ENCODE peak calls at places on chromosomes 3 and 15, in seven cellular contexts. G is H9, U is IMR-90, A is neuronal stem cell, X is H1, E is mesendoderm, F is mesenchymal stem cell. L is an unnamed sample.

GRCh38 chr3:90062018-90062417 is 954.6 kb downstream of the EPHA3 start:
- DNase-seq in G (no peak), U (peak; percentile 2), A (no peak), X (no peak), E (peak; percentile 39), F (peak; percentile 82), L (peak; percentile 15)

GRCh38 chr3:159860727-159861126 is 127.9 kb upstream of the IL12A start:
- DNase-seq in G (no peak), U (no peak), A (no peak), X (no peak), E (no peak), F (peak; percentile 56), L (no peak)

GRCh38 chr3:193605876-193606275 is 12.9 kb downstream of the OPA1 start:
- DNase-seq in G (peak; percentile 59), U (peak; percentile 65), A (peak; percentile 36), X (peak; percentile 29), E (peak; percentile 83), F (peak; percentile 77), L (peak; percentile 89)

GRCh38 chr3:80997622-80998021 is 763.8 kb downstream of the GBE1 start:
- DNase-seq in G (no peak), U (no peak), A (no peak), X (no peak), E (peak; percentile 2), F (no peak), L (peak; percentile 81)

GRCh38 chr15:94607176-94607654 is 375.9 kb downstream of the MCTP2 start:
- DNase-seq in G (no peak), U (no peak), A (no peak), X (no peak), E (no peak), F (peak; percentile 22), L (no peak)

GRCh38 chr15:67783303-67783702 is 42.0 kb upstream of the SKOR1 start:
- DNase-seq in G (no peak), U (no peak), A (no peak), X (no peak), E (no peak), F (no peak), L (no peak)

GRCh38 chr3:33729993-33730392 is 11.9 kb upstream of the CLASP2 start:
- DNase-seq in G (no peak), U (no peak), A (no peak), X (no peak), E (no peak), F (no peak), L (no peak)

GRCh38 chr3:112685435-112685834 is 44.5 kb upstream of the CCDC80 start:
- DNase-seq in G (no peak), U (peak; percentile 96), A (no peak), X (no peak), E (no peak), F (peak; percentile 38), L (no peak)

GRCh38 chr3:15637131-15637951 is 35.8 kb downstream of the BTD start:
- DNase-seq in G (no peak), U (no peak), A (no peak), X (no peak), E (no peak), F (peak; percentile 28), L (no peak)

GRCh38 chr3:46931631-46932441 is 44.7 kb downstream of the CCDC12 start:
- DNase-seq in G (no peak), U (peak; percentile 39), A (no peak), X (no peak), E (no peak), F (peak; percentile 69), L (no peak)

GRCh38 chr15:61784734-61785133 is 275.5 kb downstream of the VPS13C start:
- DNase-seq in G (no peak), U (no peak), A (no peak), X (no peak), E (no peak), F (no peak), L (no peak)

GRCh38 chr3:34650131-34650530 is 851.7 kb downstream of the PDCD6IP start:
- DNase-seq in G (no peak), U (no peak), A (no peak), X (no peak), E (no peak), F (no peak), L (no peak)

GRCh38 chr15:81507831-81508230 is 133.8 kb upstream of the TMC3 start:
- DNase-seq in G (no peak), U (peak; percentile 27), A (no peak), X (no peak), E (peak; percentile 22), F (no peak), L (no peak)

GRCh38 chr3:36193448-36193847 is 186.9 kb upstream of the STAC start:
- DNase-seq in G (no peak), U (no peak), A (no peak), X (no peak), E (no peak), F (no peak), L (no peak)

GRCh38 chr15:31245756-31246155 is 80.9 kb upstream of the KLF13 start:
- DNase-seq in G (no peak), U (no peak), A (no peak), X (no peak), E (no peak), F (no peak), L (no peak)

GRCh38 chr3:152969557-152970300 is 134.8 kb downstream of the P2RY1 start:
- DNase-seq in G (no peak), U (no peak), A (no peak), X (no peak), E (peak; percentile 84), F (peak; percentile 42), L (peak; percentile 55)

GRCh38 chr15:90300988-90301715 is 35.7 kb downstream of the NGRN start:
- DNase-seq in G (peak; percentile 94), U (peak; percentile 25), A (peak; percentile 60), X (peak; percentile 70), E (peak; percentile 91), F (peak; percentile 58), L (peak; percentile 80)

GRCh38 chr15:49558924-49559323 is 61.7 kb downstream of the FAM227B start:
- DNase-seq in G (no peak), U (peak; percentile 53), A (no peak), X (no peak), E (no peak), F (peak; percentile 5), L (no peak)

GRCh38 chr3:32951410-32951811 is at the start of gene CCR4:
- DNase-seq in G (no peak), U (no peak), A (no peak), X (no peak), E (no peak), F (no peak), L (no peak)

GRCh38 chr15:72358532-72359180 is 17.2 kb downstream of the HEXA start:
- DNase-seq in G (no peak), U (peak; percentile 85), A (no peak), X (no peak), E (no peak), F (peak; percentile 29), L (no peak)

GRCh38 chr3:186901135-186901734 is 29.1 kb upstream of the ST6GAL1 start:
- DNase-seq in G (no peak), U (no peak), A (no peak), X (no peak), E (peak; percentile 77), F (no peak), L (no peak)

GRCh38 chr3:96000963-96001362 is 813.4 kb upstream of the EPHA6 start:
- DNase-seq in G (peak; percentile 38), U (no peak), A (peak; percentile 31), X (no peak), E (no peak), F (no peak), L (no peak)

GRCh38 chr15:31389576-31389975 is 62.9 kb downstream of the KLF13 start:
- DNase-seq in G (no peak), U (no peak), A (no peak), X (no peak), E (no peak), F (no peak), L (no peak)

GRCh38 chr3:98395111-98395510 is 4.6 kb downstream of the OR5K3 start:
- DNase-seq in G (no peak), U (no peak), A (no peak), X (no peak), E (no peak), F (no peak), L (no peak)

GRCh38 chr3:151400341-151400740 is 15.8 kb upstream of the P2RY12 start:
- DNase-seq in G (no peak), U (no peak), A (no peak), X (no peak), E (no peak), F (no peak), L (no peak)

GRCh38 chr3:102004561-102004960 is 155.2 kb downstream of the NFKBIZ start:
- DNase-seq in G (no peak), U (no peak), A (no peak), X (no peak), E (no peak), F (no peak), L (no peak)

GRCh38 chr15:84826369-84826823 is 9.2 kb downstream of the ALPK3 start:
- DNase-seq in G (peak; percentile 83), U (no peak), A (no peak), X (no peak), E (peak; percentile 79), F (no peak), L (peak; percentile 55)

GRCh38 chr3:188449421-188449820 is 295.5 kb downstream of the LPP start:
- DNase-seq in G (no peak), U (peak; percentile 49), A (no peak), X (no peak), E (no peak), F (no peak), L (no peak)
- H4K8ac ChIP-seq in G (no peak overlapping the region), U (no peak overlapping the region), A (no peak overlapping the region), X (no peak overlapping the region), E (no peak overlapping the region), F (no peak overlapping the region), L (no peak overlapping the region)

DNA sequence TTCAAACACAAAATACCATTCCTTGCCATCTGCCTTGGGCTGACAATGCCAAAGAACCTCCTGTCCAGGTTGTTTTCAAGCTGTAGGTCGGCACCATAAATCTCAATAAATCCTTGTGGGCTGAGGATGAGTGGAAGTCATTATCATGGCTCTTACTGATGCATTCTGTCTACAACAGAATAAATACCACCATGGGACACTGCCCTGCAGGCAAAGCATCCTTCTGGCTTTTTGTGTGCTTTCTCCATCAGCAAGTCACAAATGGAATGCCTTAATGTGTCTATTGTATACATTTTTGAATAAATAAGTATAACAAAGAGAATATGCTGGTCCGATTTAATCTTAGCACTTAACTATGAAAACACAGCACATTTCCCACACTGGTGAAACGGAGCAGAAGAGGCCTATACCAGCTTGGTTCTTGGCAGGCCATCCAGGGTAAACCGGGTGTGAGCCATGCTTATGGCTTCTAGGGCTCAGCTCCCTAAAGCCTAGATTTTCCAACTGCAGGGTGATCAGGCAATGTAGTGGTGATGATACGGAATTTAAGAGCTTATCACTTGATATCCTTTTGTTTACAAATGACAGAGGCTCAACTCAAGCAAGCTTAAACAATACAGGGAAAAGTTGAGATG is 133.2 kb upstream of the LRTM1 start:
- DNase-seq in G (no peak), U (peak; percentile 54), A (no peak), X (no peak), E (no peak), F (peak; percentile 25), L (peak; percentile 56)
- H4K8ac ChIP-seq in G (no peak overlapping the region), U (peak overlapping the region; percentile 1), A (no peak overlapping the region), X (no peak overlapping the region), E (no peak overlapping the region), F (no peak overlapping the region), L (no peak overlapping the region)

GRCh38 chr3:195057716-195058115 is 213.2 kb downstream of the XXYLT1 start:
- DNase-seq in G (no peak), U (no peak), A (no peak), X (no peak), E (no peak), F (no peak), L (no peak)
- H4K8ac ChIP-seq in G (no peak overlapping the region), U (no peak overlapping the region), A (no peak overlapping the region), X (no peak overlapping the region), E (no peak overlapping the region), F (no peak overlapping the region), L (no peak overlapping the region)

GRCh38 chr3:168813261-168813660 is 717.5 kb upstream of the GOLIM4 start:
- DNase-seq in G (no peak), U (no peak), A (peak; percentile 49), X (no peak), E (no peak), F (no peak), L (no peak)
- H4K8ac ChIP-seq in G (no peak overlapping the region), U (no peak overlapping the region), A (no peak overlapping the region), X (no peak overlapping the region), E (no peak overlapping the region), F (no peak overlapping the region), L (no peak overlapping the region)